ENCODE peak calls at places on chromosomes 12 and 14, in seven cellular contexts. V is OCI-LY7, A is astrocyte, O is ascending aorta, I is HCT116, P is breast epithelium, F is heart left ventricle. G is an unnamed sample.

GRCh38 chr12:31589582-31589895 is 1.4 kb downstream of the DENND5B start:
- DNase-seq in V (peak; percentile 80), A (no peak), O (no peak), I (no peak), P (no peak), F (no peak), G (no peak)

GRCh38 chr12:66152732-66153131 is 17.1 kb downstream of the TMBIM4 start:
- DNase-seq in V (no peak), A (peak; percentile 38), O (no peak), I (no peak), P (no peak), F (no peak), G (no peak)

GRCh38 chr12:30874455-30875313 is 51.9 kb upstream of the TSPAN11 start:
- DNase-seq in V (no peak), A (no peak), O (no peak), I (no peak), P (no peak), F (no peak), G (no peak)

GRCh38 chr12:99059824-99060526 is 414.9 kb downstream of the APAF1 start:
- DNase-seq in V (no peak), A (peak; percentile 15), O (peak; percentile 10), I (no peak), P (no peak), F (peak; percentile 38), G (peak; percentile 67)

GRCh38 chr12:27984275-27984674 is 11.7 kb upstream of the PTHLH start:
- DNase-seq in V (no peak), A (peak; percentile 92), O (no peak), I (no peak), P (no peak), F (no peak), G (no peak)

GRCh38 chr14:31703056-31703455 is 141.9 kb downstream of the NUBPL start:
- DNase-seq in V (no peak), A (no peak), O (no peak), I (no peak), P (no peak), F (no peak), G (no peak)

GRCh38 chr12:3313066-3313465 is 177.9 kb upstream of the PRMT8 start:
- DNase-seq in V (no peak), A (peak; percentile 82), O (no peak), I (no peak), P (no peak), F (no peak), G (no peak)

GRCh38 chr12:67457136-67457535 is 188.0 kb downstream of the CAND1 start:
- DNase-seq in V (no peak), A (no peak), O (no peak), I (no peak), P (no peak), F (no peak), G (no peak)

GRCh38 chr14:94048676-94049624 is 22.8 kb downstream of the OTUB2 start:
- DNase-seq in V (no peak), A (no peak), O (no peak), I (no peak), P (no peak), F (no peak), G (no peak)

GRCh38 chr14:53979747-53980642 is 23.4 kb upstream of the BMP4 start:
- DNase-seq in V (no peak), A (peak; percentile 85), O (no peak), I (no peak), P (no peak), F (peak; percentile 52), G (no peak)

GRCh38 chr12:2413999-2414792 is 361.4 kb downstream of the CACNA1C start:
- DNase-seq in V (no peak), A (no peak), O (no peak), I (no peak), P (no peak), F (peak; percentile 16), G (no peak)

GRCh38 chr12:63276537-63277365 is 125.8 kb upstream of the AVPR1A start:
- DNase-seq in V (peak; percentile 21), A (no peak), O (no peak), I (peak; percentile 61), P (no peak), F (no peak), G (no peak)

GRCh38 chr12:63038361-63039100 is 103.6 kb upstream of the PPM1H start:
- DNase-seq in V (no peak), A (no peak), O (no peak), I (no peak), P (no peak), F (no peak), G (no peak)

GRCh38 chr14:61563162-61563511 is 132.2 kb upstream of the HIF1A start:
- DNase-seq in V (no peak), A (no peak), O (no peak), I (no peak), P (no peak), F (no peak), G (no peak)

GRCh38 chr14:61565181-61565580 is 130.1 kb upstream of the HIF1A start:
- DNase-seq in V (no peak), A (no peak), O (no peak), I (no peak), P (no peak), F (no peak), G (no peak)

GRCh38 chr14:61563880-61564622 is 131.3 kb upstream of the HIF1A start:
- DNase-seq in V (no peak), A (no peak), O (no peak), I (no peak), P (no peak), F (no peak), G (no peak)

GRCh38 chr14:61565836-61566536 is 129.3 kb upstream of the HIF1A start:
- DNase-seq in V (no peak), A (peak; percentile 93), O (no peak), I (no peak), P (no peak), F (no peak), G (no peak)

GRCh38 chr14:61564623-61565091 is 130.7 kb upstream of the HIF1A start:
- DNase-seq in V (no peak), A (peak; percentile 99), O (no peak), I (peak; percentile 76), P (no peak), F (no peak), G (no peak)
- H3K27ac ChIP-seq in V (no peak overlapping the region), A (peak overlapping the region; percentile 99), O (no peak overlapping the region), I (peak overlapping the region; percentile 97), P (no peak overlapping the region), F (no peak overlapping the region), G (peak overlapping the region; percentile 77)

GRCh38 chr12:104456950-104457745 is 400 bp downstream of the CHST11 start:
- DNase-seq in V (peak; percentile 80), A (peak; percentile 69), O (no peak), I (no peak), P (peak; percentile 50), F (peak; percentile 58), G (peak; percentile 84)
- TF ChIP-seq CTCF in V (peak; percentile 85), A (peak; percentile 29), O (peak; percentile 54), I (no peak), P (no peak), F (peak; percentile 66), G (peak; percentile 37)

DNA sequence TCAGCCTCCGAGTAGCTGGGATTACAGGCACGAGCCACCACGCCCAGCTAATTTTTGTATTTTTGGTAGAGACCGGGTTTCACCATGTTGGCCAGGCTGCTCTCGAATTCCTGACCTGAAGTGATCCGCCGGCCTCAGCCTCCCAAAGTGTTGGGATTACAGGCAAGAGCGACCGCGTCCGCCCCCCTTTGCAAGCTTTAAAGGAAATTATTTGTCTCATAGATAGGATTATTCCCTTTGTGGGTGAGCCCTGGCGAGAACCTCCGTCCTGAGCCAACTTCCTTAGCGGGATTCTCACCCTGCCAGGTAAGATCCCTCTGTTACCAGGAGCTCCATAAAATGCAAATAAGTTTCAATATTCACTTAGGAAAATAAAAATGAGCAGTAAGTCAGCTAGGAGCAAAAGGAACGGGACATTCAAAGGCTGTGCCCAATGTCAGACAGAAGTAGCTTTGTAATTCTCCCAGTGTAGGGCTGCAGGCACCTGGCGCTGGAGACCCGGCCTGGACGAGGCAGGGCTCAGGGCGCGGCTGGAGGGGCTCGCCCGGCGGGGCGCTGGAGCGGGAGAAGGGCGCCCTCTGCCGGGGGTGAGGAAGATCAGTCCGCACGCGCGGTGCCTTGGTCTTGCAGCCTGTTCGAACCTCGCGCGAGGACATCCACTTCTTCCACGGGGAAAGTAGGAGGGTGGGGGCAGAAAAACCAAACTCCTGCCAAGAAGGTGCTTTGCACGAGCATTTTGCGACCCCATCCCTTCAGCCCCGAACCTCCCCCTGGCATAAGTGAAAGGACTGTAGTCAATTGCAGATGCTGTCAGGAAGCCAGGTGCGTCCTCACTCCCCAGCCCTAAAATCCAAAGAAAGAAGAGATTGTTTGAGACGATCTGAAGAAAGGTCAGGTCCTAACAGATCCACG is 47.1 kb upstream of the PLXNC1 start:
- DNase-seq in V (peak; percentile 71), A (peak; percentile 32), O (no peak), I (peak; percentile 44), P (peak; percentile 58), F (peak; percentile 82), G (peak; percentile 85)
- H3K27ac ChIP-seq in V (no peak overlapping the region), A (peak overlapping the region; percentile 55), O (peak overlapping the region; percentile 1), I (no peak overlapping the region), P (peak overlapping the region; percentile 41), F (no peak overlapping the region), G (peak overlapping the region; percentile 38)

GRCh38 chr12:127712561-127712960 is 554.4 kb upstream of the TMEM132C start:
- DNase-seq in V (no peak), A (no peak), O (no peak), I (no peak), P (no peak), F (no peak), G (no peak)

GRCh38 chr12:127716181-127716580 is 550.8 kb upstream of the TMEM132C start:
- DNase-seq in V (no peak), A (no peak), O (no peak), I (no peak), P (no peak), F (no peak), G (no peak)

GRCh38 chr12:127711108-127711507 is 555.9 kb upstream of the TMEM132C start:
- DNase-seq in V (no peak), A (no peak), O (no peak), I (no peak), P (no peak), F (no peak), G (no peak)
- TF ChIP-seq CTCF in V (peak; percentile 71), A (peak; percentile 30), O (no peak), I (no peak), P (no peak), F (no peak), G (no peak)

GRCh38 chr12:124022161-124022560 is 49.1 kb downstream of the ZNF664 start:
- DNase-seq in V (no peak), A (no peak), O (no peak), I (no peak), P (no peak), F (no peak), G (no peak)

GRCh38 chr12:124019115-124019514 is 46.1 kb downstream of the ZNF664 start:
- DNase-seq in V (no peak), A (no peak), O (no peak), I (no peak), P (no peak), F (no peak), G (no peak)

GRCh38 chr12:124021025-124021406 is 48.0 kb downstream of the ZNF664 start:
- DNase-seq in V (no peak), A (no peak), O (no peak), I (no peak), P (no peak), F (no peak), G (no peak)

GRCh38 chr12:124018526-124018925 is 45.5 kb downstream of the ZNF664 start:
- DNase-seq in V (peak; percentile 23), A (no peak), O (no peak), I (no peak), P (no peak), F (no peak), G (no peak)

GRCh38 chr12:124020398-124021024 is 47.5 kb downstream of the ZNF664 start:
- DNase-seq in V (no peak), A (no peak), O (no peak), I (no peak), P (no peak), F (no peak), G (no peak)
- H3K27ac ChIP-seq in V (no peak overlapping the region), A (no peak overlapping the region), O (peak overlapping the region; percentile 9), I (no peak overlapping the region), P (peak overlapping the region; percentile 79), F (peak overlapping the region; percentile 38), G (peak overlapping the region; percentile 61)